ENCODE peak calls at places on chromosomes 5 and 9, in six cellular contexts. One of them, this sample, is unnamed.

GRCh38 chr9:89465726-89466308 is 32.1 kb downstream of the SEMA4D start:
- DNase-seq in thoracic aorta: no peak
- DNase-seq in tibial artery: no peak
- DNase-seq in cardiac muscle cell: no peak
- DNase-seq in Panc1: no peak
- DNase-seq in body of pancreas: no peak
- DNase-seq in this sample: no peak

GRCh38 chr5:138999674-139000073 is 124.5 kb upstream of the LRRTM2 start:
- DNase-seq in cardiac muscle cell: no peak
- DNase-seq in Panc1: no peak
- DNase-seq in tibial artery: no peak
- DNase-seq in thoracic aorta: no peak
- DNase-seq in body of pancreas: no peak
- DNase-seq in this sample: no peak

GRCh38 chr9:98860871-98861293 is 53.4 kb downstream of the GALNT12 start:
- DNase-seq in tibial artery: peak; percentile 78
- DNase-seq in cardiac muscle cell: peak; percentile 92
- DNase-seq in thoracic aorta: peak; percentile 43
- DNase-seq in Panc1: peak; percentile 12
- DNase-seq in body of pancreas: peak; percentile 61
- DNase-seq in this sample: peak; percentile 74

GRCh38 chr9:121498150-121498486 is 1.5 kb downstream of the GGTA1 start:
- DNase-seq in body of pancreas: peak; percentile 73
- DNase-seq in Panc1: peak; percentile 30
- DNase-seq in cardiac muscle cell: peak; percentile 82
- DNase-seq in thoracic aorta: no peak
- DNase-seq in tibial artery: peak; percentile 83
- DNase-seq in this sample: peak; percentile 34

GRCh38 chr9:6272229-6272597 is 56.0 kb upstream of the TPD52L3 start:
- DNase-seq in Panc1: no peak
- DNase-seq in tibial artery: peak; percentile 47
- DNase-seq in body of pancreas: peak; percentile 53
- DNase-seq in cardiac muscle cell: peak; percentile 96
- DNase-seq in thoracic aorta: no peak
- DNase-seq in this sample: no peak

GRCh38 chr9:104143554-104143919 is 49.4 kb downstream of the SMC2 start:
- DNase-seq in body of pancreas: no peak
- DNase-seq in thoracic aorta: no peak
- DNase-seq in cardiac muscle cell: no peak
- DNase-seq in Panc1: no peak
- DNase-seq in tibial artery: no peak
- DNase-seq in this sample: no peak

GRCh38 chr5:67431191-67431590 is 234.6 kb upstream of the CD180 start:
- DNase-seq in tibial artery: no peak
- DNase-seq in thoracic aorta: no peak
- DNase-seq in Panc1: no peak
- DNase-seq in body of pancreas: no peak
- DNase-seq in cardiac muscle cell: no peak
- DNase-seq in this sample: no peak

GRCh38 chr9:109286571-109286977 is 34.3 kb downstream of the EPB41L4B start:
- DNase-seq in Panc1: peak; percentile 73
- DNase-seq in tibial artery: no peak
- DNase-seq in thoracic aorta: no peak
- DNase-seq in cardiac muscle cell: peak; percentile 57
- DNase-seq in body of pancreas: no peak
- DNase-seq in this sample: no peak

GRCh38 chr9:127931092-127931881 is 710 bp upstream of the PIP5KL1 start:
- DNase-seq in Panc1: peak; percentile 83
- DNase-seq in body of pancreas: no peak
- DNase-seq in tibial artery: no peak
- DNase-seq in thoracic aorta: no peak
- DNase-seq in cardiac muscle cell: peak; percentile 74
- DNase-seq in this sample: no peak

GRCh38 chr5:37838152-37838932 is 1.5 kb downstream of the GDNF start:
- DNase-seq in thoracic aorta: no peak
- DNase-seq in Panc1: no peak
- DNase-seq in cardiac muscle cell: peak; percentile 33
- DNase-seq in body of pancreas: no peak
- DNase-seq in tibial artery: no peak
- DNase-seq in this sample: no peak

GRCh38 chr5:15008476-15008875 is 136.9 kb upstream of the ANKH start:
- DNase-seq in thoracic aorta: peak; percentile 93
- DNase-seq in tibial artery: peak; percentile 98
- DNase-seq in body of pancreas: peak; percentile 92
- DNase-seq in cardiac muscle cell: peak; percentile 98
- DNase-seq in Panc1: peak; percentile 95
- DNase-seq in this sample: peak; percentile 85

GRCh38 chr9:70049672-70050271 is 6.1 kb downstream of the MAMDC2 start:
- DNase-seq in thoracic aorta: peak; percentile 59
- DNase-seq in cardiac muscle cell: peak; percentile 92
- DNase-seq in Panc1: no peak
- DNase-seq in tibial artery: peak; percentile 97
- DNase-seq in body of pancreas: peak; percentile 78
- DNase-seq in this sample: peak; percentile 83

GRCh38 chr9:135592331-135592590 is 30.7 kb downstream of the PAEP start:
- DNase-seq in Panc1: no peak
- DNase-seq in body of pancreas: no peak
- DNase-seq in tibial artery: no peak
- DNase-seq in cardiac muscle cell: no peak
- DNase-seq in thoracic aorta: no peak
- DNase-seq in this sample: no peak

GRCh38 chr9:75185585-75186170 is 97.4 kb downstream of the OSTF1 start:
- DNase-seq in cardiac muscle cell: peak; percentile 56
- DNase-seq in thoracic aorta: no peak
- DNase-seq in Panc1: peak; percentile 42
- DNase-seq in tibial artery: no peak
- DNase-seq in body of pancreas: peak; percentile 59
- DNase-seq in this sample: no peak

GRCh38 chr9:85344901-85345300 is 396.9 kb downstream of the AGTPBP1 start:
- DNase-seq in thoracic aorta: no peak
- DNase-seq in tibial artery: no peak
- DNase-seq in Panc1: no peak
- DNase-seq in body of pancreas: no peak
- DNase-seq in cardiac muscle cell: no peak
- DNase-seq in this sample: no peak

GRCh38 chr9:85339337-85339736 is 402.4 kb downstream of the AGTPBP1 start:
- DNase-seq in Panc1: no peak
- DNase-seq in thoracic aorta: no peak
- DNase-seq in tibial artery: no peak
- DNase-seq in cardiac muscle cell: no peak
- DNase-seq in body of pancreas: no peak
- DNase-seq in this sample: no peak
- H3K27ac ChIP-seq in Panc1: no peak overlapping the region
- H3K27ac ChIP-seq in thoracic aorta: no peak overlapping the region
- H3K27ac ChIP-seq in tibial artery: no peak overlapping the region
- H3K27ac ChIP-seq in cardiac muscle cell: no peak overlapping the region
- H3K27ac ChIP-seq in body of pancreas: no peak overlapping the region
- H3K27ac ChIP-seq in this sample: no peak overlapping the region

DNA sequence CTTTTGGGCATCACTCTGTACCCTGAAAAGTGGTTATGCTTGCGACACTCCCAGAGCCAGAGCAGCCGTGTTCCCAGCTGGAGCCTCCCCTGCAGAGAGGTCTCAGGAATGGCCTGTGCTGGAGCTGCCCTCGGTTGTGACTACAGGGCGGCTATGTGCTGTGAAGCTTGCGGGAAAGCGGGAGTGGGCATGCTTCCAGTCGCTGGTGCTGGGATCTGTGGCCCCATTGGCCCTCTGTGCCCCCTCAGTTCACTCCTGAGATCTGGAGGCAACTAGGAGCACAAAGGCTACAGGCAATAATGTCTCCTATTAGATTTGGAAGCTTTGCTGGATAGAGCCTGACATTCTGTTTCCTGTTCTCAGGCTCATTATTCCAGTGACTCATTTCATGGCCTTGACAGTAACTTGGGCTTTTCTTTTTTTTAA is 56.9 kb downstream of the GPR107 start:
- DNase-seq in body of pancreas: no peak
- DNase-seq in tibial artery: no peak
- DNase-seq in Panc1: no peak
- DNase-seq in cardiac muscle cell: peak; percentile 41
- DNase-seq in thoracic aorta: no peak
- DNase-seq in this sample: no peak
- TF ChIP-seq CTCF in body of pancreas: no peak
- TF ChIP-seq CTCF in tibial artery: no peak
- TF ChIP-seq CTCF in Panc1: no peak
- TF ChIP-seq CTCF in cardiac muscle cell: no peak
- TF ChIP-seq CTCF in thoracic aorta: no peak
- TF ChIP-seq CTCF in this sample: no peak

GRCh38 chr5:135543151-135543818 is 7.5 kb upstream of the NEUROG1 start:
- DNase-seq in Panc1: no peak
- DNase-seq in tibial artery: no peak
- DNase-seq in cardiac muscle cell: no peak
- DNase-seq in thoracic aorta: no peak
- DNase-seq in body of pancreas: no peak
- DNase-seq in this sample: no peak

GRCh38 chr5:135546912-135547311 is 11.1 kb upstream of the NEUROG1 start:
- DNase-seq in cardiac muscle cell: no peak
- DNase-seq in Panc1: no peak
- DNase-seq in tibial artery: no peak
- DNase-seq in thoracic aorta: no peak
- DNase-seq in body of pancreas: no peak
- DNase-seq in this sample: no peak

GRCh38 chr5:135545115-135545514 is 9.4 kb upstream of the NEUROG1 start:
- DNase-seq in cardiac muscle cell: no peak
- DNase-seq in tibial artery: no peak
- DNase-seq in Panc1: no peak
- DNase-seq in body of pancreas: no peak
- DNase-seq in thoracic aorta: no peak
- DNase-seq in this sample: no peak

GRCh38 chr5:135546014-135546413 is 10.2 kb upstream of the NEUROG1 start:
- DNase-seq in thoracic aorta: no peak
- DNase-seq in cardiac muscle cell: no peak
- DNase-seq in Panc1: no peak
- DNase-seq in body of pancreas: no peak
- DNase-seq in tibial artery: no peak
- DNase-seq in this sample: no peak

GRCh38 chr5:135544666-135545045 is 8.9 kb upstream of the NEUROG1 start:
- DNase-seq in Panc1: no peak
- DNase-seq in body of pancreas: no peak
- DNase-seq in cardiac muscle cell: no peak
- DNase-seq in tibial artery: no peak
- DNase-seq in thoracic aorta: no peak
- DNase-seq in this sample: no peak
- H3K4me3 ChIP-seq in Panc1: no peak overlapping the region
- H3K4me3 ChIP-seq in body of pancreas: no peak overlapping the region
- H3K4me3 ChIP-seq in cardiac muscle cell: peak overlapping the region; percentile 1
- H3K4me3 ChIP-seq in tibial artery: peak overlapping the region; percentile 44
- H3K4me3 ChIP-seq in thoracic aorta: peak overlapping the region; percentile 72
- H3K4me3 ChIP-seq in this sample: peak overlapping the region; percentile 64

DNA sequence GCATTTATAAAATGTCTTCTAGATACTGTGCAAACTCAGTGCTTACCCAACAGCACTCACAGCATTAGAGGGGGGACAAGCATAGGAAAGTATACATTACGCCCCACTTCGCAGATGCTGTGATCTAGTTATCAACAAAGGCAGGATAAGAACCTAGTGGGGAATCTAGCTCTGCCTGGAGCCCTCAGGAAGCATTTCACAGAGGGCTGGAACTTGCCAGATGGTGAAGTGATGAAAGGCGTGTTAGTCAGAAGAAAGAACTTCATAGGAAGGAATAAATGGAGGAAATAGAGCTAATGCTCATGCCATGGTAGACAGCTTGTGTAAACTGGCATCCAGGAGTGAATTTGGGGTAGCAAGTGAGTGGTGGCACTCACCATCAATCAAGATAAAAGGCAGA is 25.8 kb downstream of the DIRAS2 start:
- DNase-seq in tibial artery: no peak
- DNase-seq in body of pancreas: no peak
- DNase-seq in thoracic aorta: no peak
- DNase-seq in Panc1: no peak
- DNase-seq in cardiac muscle cell: no peak
- DNase-seq in this sample: no peak
- H3K27ac ChIP-seq in tibial artery: no peak overlapping the region
- H3K27ac ChIP-seq in body of pancreas: no peak overlapping the region
- H3K27ac ChIP-seq in thoracic aorta: no peak overlapping the region
- H3K27ac ChIP-seq in Panc1: no peak overlapping the region
- H3K27ac ChIP-seq in cardiac muscle cell: no peak overlapping the region
- H3K27ac ChIP-seq in this sample: no peak overlapping the region

GRCh38 chr5:179679014-179679674 is 1.7 kb downstream of the CBY3 start:
- DNase-seq in tibial artery: peak; percentile 80
- DNase-seq in cardiac muscle cell: peak; percentile 82
- DNase-seq in Panc1: no peak
- DNase-seq in thoracic aorta: peak; percentile 19
- DNase-seq in body of pancreas: peak; percentile 71
- DNase-seq in this sample: peak; percentile 73
- TF ChIP-seq CTCF in tibial artery: no peak
- TF ChIP-seq CTCF in cardiac muscle cell: peak; percentile 50
- TF ChIP-seq CTCF in Panc1: no peak
- TF ChIP-seq CTCF in thoracic aorta: no peak
- TF ChIP-seq CTCF in body of pancreas: peak; percentile 28
- TF ChIP-seq CTCF in this sample: peak; percentile 54

GRCh38 chr9:126628146-126628545 is 14.4 kb downstream of the LMX1B start:
- DNase-seq in Panc1: no peak
- DNase-seq in tibial artery: no peak
- DNase-seq in cardiac muscle cell: no peak
- DNase-seq in thoracic aorta: no peak
- DNase-seq in body of pancreas: no peak
- DNase-seq in this sample: no peak

GRCh38 chr9:126624912-126625311 is 11.2 kb downstream of the LMX1B start:
- DNase-seq in cardiac muscle cell: no peak
- DNase-seq in body of pancreas: no peak
- DNase-seq in Panc1: no peak
- DNase-seq in tibial artery: no peak
- DNase-seq in thoracic aorta: no peak
- DNase-seq in this sample: no peak

GRCh38 chr9:126625329-126626116 is 11.8 kb downstream of the LMX1B start:
- DNase-seq in cardiac muscle cell: no peak
- DNase-seq in thoracic aorta: no peak
- DNase-seq in tibial artery: no peak
- DNase-seq in Panc1: no peak
- DNase-seq in body of pancreas: no peak
- DNase-seq in this sample: no peak

GRCh38 chr9:126624453-126624872 is 10.7 kb downstream of the LMX1B start:
- DNase-seq in thoracic aorta: no peak
- DNase-seq in tibial artery: no peak
- DNase-seq in cardiac muscle cell: no peak
- DNase-seq in Panc1: no peak
- DNase-seq in body of pancreas: no peak
- DNase-seq in this sample: no peak

GRCh38 chr9:126626117-126627022 is 12.6 kb downstream of the LMX1B start:
- DNase-seq in Panc1: no peak
- DNase-seq in cardiac muscle cell: no peak
- DNase-seq in tibial artery: no peak
- DNase-seq in thoracic aorta: no peak
- DNase-seq in body of pancreas: no peak
- DNase-seq in this sample: no peak
- H3K4me3 ChIP-seq in Panc1: no peak overlapping the region
- H3K4me3 ChIP-seq in cardiac muscle cell: peak overlapping the region; percentile 4
- H3K4me3 ChIP-seq in tibial artery: peak overlapping the region; percentile 42
- H3K4me3 ChIP-seq in thoracic aorta: peak overlapping the region; percentile 57
- H3K4me3 ChIP-seq in body of pancreas: no peak overlapping the region
- H3K4me3 ChIP-seq in this sample: peak overlapping the region; percentile 59

GRCh38 chr9:84991506-84991855 is 322.0 kb downstream of the NTRK2 start:
- DNase-seq in tibial artery: no peak
- DNase-seq in body of pancreas: no peak
- DNase-seq in cardiac muscle cell: no peak
- DNase-seq in Panc1: no peak
- DNase-seq in thoracic aorta: no peak
- DNase-seq in this sample: no peak
- H3K27ac ChIP-seq in tibial artery: no peak overlapping the region
- H3K27ac ChIP-seq in body of pancreas: no peak overlapping the region
- H3K27ac ChIP-seq in cardiac muscle cell: no peak overlapping the region
- H3K27ac ChIP-seq in Panc1: no peak overlapping the region
- H3K27ac ChIP-seq in thoracic aorta: no peak overlapping the region
- H3K27ac ChIP-seq in this sample: no peak overlapping the region

This sample was measured in left ventricle myocardium inferior.